ENCODE peak calls at places on chromosomes 4 and X, in seven cellular contexts. P, G, N, L, H, O and S are unnamed samples. For H3K9me3 and H3K36me3, the result is how much of the 10 kb centered on the place peaks cover.

GRCh38 chrX:41302293-41302868 is 31.6 kb upstream of the DDX3X start:
- DNase-seq in H (no peak), P (no peak), G (no peak), L (no peak), O (no peak), N (no peak), S (no peak)

GRCh38 chrX:13837290-13837745 is 20.4 kb upstream of the GPM6B start:
- DNase-seq in H (no peak), L (no peak), N (no peak), P (no peak), G (peak), O (no peak), S (no peak)

GRCh38 chrX:38220024-38220935 is at the start of gene SRPX:
- DNase-seq in O (peak), H (peak), P (peak), G (peak), L (peak), N (peak), S (peak)

GRCh38 chr4:169412046-169412445 is 141.3 kb upstream of the SH3RF1 start:
- DNase-seq in L (no peak), P (no peak), N (no peak), O (no peak), H (no peak), G (no peak), S (no peak)

GRCh38 chrX:37871626-37872302 is 24.4 kb upstream of the DYNLT3 start:
- DNase-seq in N (no peak), O (peak), L (no peak), P (peak), H (no peak), G (peak), S (peak)

GRCh38 chr4:165909947-165910346 is 36.9 kb downstream of the TLL1 start:
- DNase-seq in O (peak), L (no peak), P (no peak), N (no peak), H (no peak), G (no peak), S (no peak)

GRCh38 chrX:66632473-66632872 is 6.4 kb downstream of the EDA2R start:
- DNase-seq in O (no peak), L (no peak), N (no peak), P (peak), G (peak), H (no peak), S (no peak)

GRCh38 chrX:130028196-130028595 is 45.8 kb downstream of the BCORL1 start:
- DNase-seq in L (peak), G (peak), H (no peak), N (no peak), P (no peak), O (peak), S (no peak)

GRCh38 chr4:24768604-24769003 is 26.8 kb upstream of the SOD3 start:
- DNase-seq in P (no peak), N (no peak), G (no peak), H (no peak), O (no peak), L (no peak), S (no peak)

GRCh38 chrX:153623310-153624029 is 23.5 kb upstream of the DUSP9 start:
- DNase-seq in G (no peak), N (no peak), L (no peak), O (no peak), H (peak), P (no peak), S (peak)

GRCh38 chr4:180057198-180057821 is 2185.9 kb upstream of the TENM3 start:
- DNase-seq in N (no peak), H (no peak), P (no peak), O (no peak), G (peak), L (peak), S (no peak)

GRCh38 chrX:19687395-19687794 is 172.1 kb upstream of the MAP3K15 start:
- DNase-seq in L (no peak), G (no peak), O (no peak), H (no peak), N (no peak), P (no peak), S (no peak)

GRCh38 chr4:173046818-173047217 is 121.8 kb upstream of the GALNT7 start:
- DNase-seq in G (peak), N (no peak), P (peak), O (no peak), L (no peak), H (no peak), S (no peak)

GRCh38 chrX:24391843-24392242 is 31.4 kb downstream of the SUPT20HL1 start:
- DNase-seq in N (no peak), G (no peak), L (no peak), P (no peak), O (peak), H (no peak), S (no peak)

GRCh38 chr4:180962268-180962667 is 1280.9 kb upstream of the TENM3 start:
- DNase-seq in L (no peak), P (no peak), G (no peak), H (no peak), N (no peak), O (no peak), S (no peak)

GRCh38 chr4:173752610-173753009 is 222.6 kb upstream of the HAND2 start:
- DNase-seq in G (no peak), O (no peak), N (no peak), H (no peak), L (peak), P (no peak), S (no peak)

GRCh38 chr4:123444298-123444731 is 47.7 kb downstream of the SPRY1 start:
- DNase-seq in G (peak), L (peak), H (no peak), N (peak), O (peak), P (peak), S (peak)

GRCh38 chrX:141936080-141936479 is 32.4 kb downstream of the MAGEC1 start:
- DNase-seq in N (no peak), G (no peak), P (no peak), O (no peak), L (no peak), H (no peak), S (no peak)

GRCh38 chrX:73916931-73917657 is 354.1 kb downstream of the CHIC1 start:
- DNase-seq in G (peak), N (no peak), P (peak), L (peak), O (no peak), H (no peak), S (no peak)

GRCh38 chr4:25535701-25536473 is 119.8 kb upstream of the SLC34A2 start:
- DNase-seq in P (no peak), O (no peak), N (no peak), L (no peak), G (no peak), H (no peak), S (no peak)

GRCh38 chr4:3833326-3833989 is 67.3 kb downstream of the ADRA2C start:
- DNase-seq in L (no peak), N (no peak), H (no peak), P (no peak), G (no peak), O (no peak), S (peak)

GRCh38 chrX:44503550-44503949 is 39.1 kb downstream of the FUNDC1 start:
- DNase-seq in L (no peak), H (no peak), G (no peak), P (no peak), O (no peak), N (no peak), S (no peak)

GRCh38 chr4:158211288-158211687 is 1.0 kb downstream of the TMEM144 start:
- DNase-seq in N (no peak), G (no peak), H (no peak), O (no peak), P (no peak), L (peak), S (no peak)

GRCh38 chr4:52052475-52052780 is 1.3 kb downstream of the SPATA18 start:
- DNase-seq in L (peak), H (no peak), O (peak), G (peak), N (no peak), P (peak), S (no peak)

GRCh38 chr4:186759990-186760389 is 36.3 kb upstream of the FAT1 start:
- DNase-seq in L (no peak), G (no peak), O (no peak), N (no peak), P (no peak), H (no peak), S (no peak)

GRCh38 chr4:107035711-107036601 is at the start of gene DKK2:
- DNase-seq in L (peak), N (peak), H (peak), O (no peak), G (peak), P (peak), S (peak)

GRCh38 chrX:112651766-112652165 is 28.0 kb downstream of the LHFPL1 start:
- DNase-seq in N (no peak), L (no peak), O (no peak), H (no peak), G (peak), P (peak), S (no peak)

GRCh38 chr4:141870152-141870551 is 233.8 kb downstream of the IL15 start:
- DNase-seq in O (no peak), L (no peak), H (no peak), N (no peak), P (no peak), G (no peak), S (no peak)

GRCh38 chrX:81875800-81876199 is 673.9 kb downstream of the SH3BGRL start:
- DNase-seq in N (no peak), P (no peak), H (no peak), O (no peak), L (no peak), G (no peak), S (no peak)
- H3K9me3 ChIP-seq in N (under half), P (under half), H (under half), O (under half), L (under half), G (under half), S (under half)

GRCh38 chrX:93673056-93673868 is at the start of gene NAP1L3:
- DNase-seq in L (peak), N (peak), H (peak), G (peak), P (peak), O (peak), S (peak)
- H3K4me3 ChIP-seq in L (peak), N (peak), H (peak), G (peak), P (peak), O (peak), S (peak)

DNA sequence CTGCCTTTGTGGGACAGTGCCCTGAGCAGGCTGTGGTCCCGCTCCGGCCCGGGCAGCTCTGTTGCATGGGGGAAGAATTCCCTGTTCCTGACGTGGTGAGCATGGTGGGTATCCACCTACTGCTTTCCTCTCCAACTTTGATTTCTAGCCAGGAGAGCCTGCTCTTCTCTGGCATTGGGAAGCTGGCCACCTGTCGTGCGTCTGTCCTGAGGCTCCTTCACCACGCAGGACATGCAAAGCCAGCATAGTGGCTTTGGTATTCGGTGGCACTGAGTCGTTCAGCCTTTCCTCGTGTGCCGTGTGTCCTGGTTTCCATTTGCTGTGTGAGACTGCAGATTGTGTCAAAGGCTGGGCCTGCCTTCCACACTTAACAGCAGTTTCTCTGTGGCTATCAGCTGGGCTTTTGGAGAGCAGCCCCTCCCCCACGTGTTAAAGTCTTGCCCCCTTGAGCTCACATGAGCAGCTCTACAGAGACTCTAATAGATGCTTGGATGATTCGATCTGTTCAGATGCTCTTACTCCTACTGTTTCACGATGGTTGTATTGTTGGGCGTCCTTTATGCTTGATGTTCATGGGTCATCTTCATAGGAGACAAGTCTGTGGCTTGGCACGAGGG is 46.4 kb upstream of the CLCN4 start:
- DNase-seq in H (no peak), G (no peak), N (no peak), L (no peak), P (no peak), O (no peak), S (no peak)
- H3K36me3 ChIP-seq in H (under half), G (under half), N (under half), L (under half), P (under half), O (under half), S (under half)

GRCh38 chr4:160523236-160523635 is 1420.4 kb downstream of the RAPGEF2 start:
- DNase-seq in G (peak), O (no peak), P (no peak), L (no peak), N (no peak), H (no peak), S (no peak)
- H3K9me3 ChIP-seq in G (under half), O (under half), P (under half), L (under half), N (under half), H (under half), S (under half)

DNA sequence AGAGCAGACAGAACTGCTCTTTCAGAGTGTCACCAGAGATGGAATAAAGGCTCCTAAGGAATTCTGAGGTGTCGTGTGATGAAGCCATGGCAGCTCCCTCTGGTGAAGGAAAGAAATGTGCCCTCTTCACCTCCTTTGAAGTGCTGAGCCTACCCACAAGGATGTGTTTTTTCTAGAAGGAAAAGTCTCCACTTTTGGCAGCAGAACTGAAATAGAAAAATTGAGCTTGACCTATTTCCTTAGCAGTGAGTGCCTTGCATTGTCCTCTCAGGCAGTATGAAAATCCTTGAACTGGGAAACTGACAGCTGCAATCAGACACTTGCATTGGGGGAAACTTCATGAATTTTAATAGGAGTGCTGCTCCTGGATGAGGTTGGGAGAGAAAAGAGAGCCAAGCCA is 95.2 kb downstream of the DCLK2 start:
- DNase-seq in P (peak), L (peak), G (peak), H (no peak), N (no peak), O (no peak), S (no peak)
- H3K4me3 ChIP-seq in P (no peak), L (no peak), G (no peak), H (no peak), N (no peak), O (no peak), S (no peak)